ENCODE peak calls at places on chromosomes 5 and 9, in six cellular contexts. O, I, X, Y, P and T are unnamed samples. For H3K27me3, the result is how much of the 10 kb centered on the place peaks cover.

GRCh38 chr9:79431019-79431679 is 140.6 kb upstream of the TLE4 start:
- DNase-seq in I (no peak), X (peak), Y (peak), O (no peak), P (no peak), T (no peak)

GRCh38 chr5:181028032-181028819 is 11.8 kb upstream of the BTNL9 start:
- DNase-seq in O (no peak), Y (no peak), P (no peak), X (no peak), I (no peak), T (peak)

GRCh38 chr5:82924990-82925385 is 152.2 kb downstream of the TMEM167A start:
- DNase-seq in Y (no peak), I (no peak), O (no peak), X (peak), P (no peak), T (no peak)

GRCh38 chr5:1056611-1057484 is 48.2 kb downstream of the NKD2 start:
- DNase-seq in Y (no peak), X (no peak), I (peak), P (no peak), O (no peak), T (no peak)

GRCh38 chr5:10243660-10244240 is 5.9 kb downstream of the ATPSCKMT start:
- DNase-seq in O (no peak), P (no peak), I (no peak), Y (peak), X (peak), T (no peak)

GRCh38 chr5:9170026-9170425 is 375.8 kb downstream of the SEMA5A start:
- DNase-seq in I (no peak), Y (peak), X (peak), P (no peak), O (no peak), T (no peak)

GRCh38 chr5:145946112-145946861 is 9.9 kb downstream of the SH3RF2 start:
- DNase-seq in O (peak), I (peak), Y (peak), P (no peak), X (peak), T (no peak)

GRCh38 chr9:20921362-20921761 is 110.1 kb downstream of the HACD4 start:
- DNase-seq in Y (no peak), P (no peak), O (no peak), I (no peak), X (no peak), T (no peak)

GRCh38 chr5:110463116-110463515 is 263.4 kb downstream of the TMEM232 start:
- DNase-seq in I (no peak), X (peak), P (no peak), O (no peak), Y (peak), T (no peak)

GRCh38 chr5:91277093-91277626 is 106.0 kb downstream of the ARRDC3 start:
- DNase-seq in P (no peak), Y (no peak), I (no peak), X (no peak), O (no peak), T (no peak)

GRCh38 chr9:77864096-77864889 is 167.3 kb downstream of the GNAQ start:
- DNase-seq in X (peak), P (no peak), I (no peak), Y (no peak), O (peak), T (no peak)

GRCh38 chr5:37722236-37723146 is 117.3 kb downstream of the GDNF start:
- DNase-seq in Y (peak), O (peak), I (no peak), X (peak), P (no peak), T (no peak)

GRCh38 chr9:109629615-109630014 is 131.5 kb upstream of the PTPN3 start:
- DNase-seq in P (no peak), X (no peak), O (no peak), Y (no peak), I (no peak), T (no peak)

GRCh38 chr9:126283799-126284465 is 42.7 kb upstream of the MVB12B start:
- DNase-seq in O (no peak), Y (no peak), X (no peak), P (no peak), I (no peak), T (no peak)

GRCh38 chr5:87541033-87541432 is 128.3 kb upstream of the CCNH start:
- DNase-seq in P (peak), O (peak), X (peak), Y (peak), I (peak), T (peak)
- H3K27ac ChIP-seq in P (no peak), O (no peak), X (no peak), Y (no peak), I (no peak), T (no peak)

GRCh38 chr5:140806834-140807775 is at the start of gene PCDHA4:
- DNase-seq in Y (no peak), I (peak), P (peak), O (peak), X (no peak), T (no peak)
- H3K4me3 ChIP-seq in Y (no peak), I (peak), P (peak), O (peak), X (peak), T (peak)

DNA sequence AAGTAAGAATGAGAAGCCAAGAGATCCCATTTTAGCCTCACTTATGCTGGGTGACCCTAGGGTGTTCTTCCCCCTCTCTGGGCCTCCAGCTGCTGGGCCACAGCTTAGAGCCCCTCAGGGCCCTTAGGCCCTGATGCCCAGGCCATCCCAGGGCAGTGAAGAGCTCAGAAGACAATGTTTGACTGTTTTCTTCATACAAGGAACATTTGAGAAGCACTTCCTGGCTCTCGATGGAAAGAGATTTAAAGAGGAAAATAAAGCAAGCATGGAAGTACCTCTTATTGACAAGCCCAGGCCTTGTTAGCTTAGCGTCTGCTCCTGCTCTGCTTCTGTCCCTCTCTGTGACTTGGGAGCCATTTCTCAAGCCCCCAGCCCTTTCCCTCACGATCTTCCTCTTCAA is 165.9 kb upstream of the SMIM23 start:
- DNase-seq in P (no peak), O (no peak), X (no peak), Y (no peak), I (no peak), T (no peak)
- H3K27me3 ChIP-seq in P (under half), O (half or more), X (under half), Y (under half), I (under half), T (under half)

DNA sequence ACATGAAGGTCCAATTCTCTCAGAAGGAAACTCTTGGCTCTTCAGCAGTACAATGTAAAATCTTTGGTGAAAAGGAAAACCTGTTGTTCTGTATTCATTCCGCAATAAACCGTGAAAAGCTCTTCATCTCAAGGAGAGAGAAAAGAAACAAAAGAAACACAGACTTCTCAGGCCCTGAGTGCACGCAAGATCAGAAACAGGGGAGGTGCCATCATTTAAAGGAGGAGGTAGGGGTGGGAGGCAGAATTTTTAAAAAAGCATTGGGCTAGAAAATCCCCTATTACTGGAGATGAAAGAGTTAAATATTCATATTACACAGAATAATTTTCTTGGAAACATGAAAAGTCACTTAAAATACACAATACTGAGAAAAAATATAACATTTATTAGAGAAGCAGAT is 56.3 kb downstream of the USP20 start:
- DNase-seq in P (no peak), O (peak), Y (no peak), I (no peak), X (no peak), T (no peak)
- H3K27ac ChIP-seq in P (no peak), O (no peak), Y (no peak), I (no peak), X (no peak), T (no peak)

DNA sequence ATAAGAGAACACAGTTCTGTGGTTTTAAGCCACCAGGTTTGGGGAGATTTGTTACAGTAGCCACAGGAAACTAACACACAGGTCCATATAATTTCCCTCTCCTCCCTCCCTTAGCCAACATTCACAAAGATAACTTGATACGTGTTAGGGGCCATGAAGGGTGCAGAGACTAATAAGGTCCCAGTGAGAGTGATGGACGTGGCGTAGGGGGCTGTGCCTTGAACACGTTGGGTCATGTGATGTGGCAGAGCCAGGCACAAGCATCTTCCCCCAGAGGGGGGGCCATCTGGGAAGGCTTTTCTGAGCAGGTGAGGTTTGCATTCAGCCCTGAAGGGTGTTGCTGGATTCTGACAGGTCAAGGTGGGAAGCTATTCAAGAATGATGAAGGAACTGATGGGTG is 155.9 kb downstream of the PAX5 start:
- DNase-seq in X (no peak), O (no peak), Y (no peak), P (no peak), I (peak), T (no peak)
- H3K4me3 ChIP-seq in X (no peak), O (no peak), Y (no peak), P (no peak), I (no peak), T (no peak)